ENCODE peak calls at places on chromosomes 7 and 10, in six cellular contexts. V is upper lobe of right lung, T is Panc1, Z is AG10803, K is stomach, E is nephron progenitor cell. Y is an unnamed sample.

GRCh38 chr10:131674130-131674529 is 226.7 kb upstream of the PPP2R2D start:
- DNase-seq in V (peak), T (no peak), Z (no peak), K (no peak), E (no peak), Y (no peak)

GRCh38 chr7:138008588-138009349 is 6.9 kb upstream of the CREB3L2 start:
- DNase-seq in V (no peak), T (peak), Z (peak), K (no peak), E (peak), Y (no peak)

GRCh38 chr7:158740013-158740656 is 35.5 kb upstream of the NCAPG2 start:
- DNase-seq in V (no peak), T (no peak), Z (peak), K (peak), E (no peak), Y (no peak)

GRCh38 chr10:74988787-74989574 is 122.5 kb upstream of the SAMD8 start:
- DNase-seq in V (no peak), T (no peak), Z (peak), K (no peak), E (no peak), Y (no peak)

GRCh38 chr10:21398549-21399345 is 126.7 kb downstream of the SKIDA1 start:
- DNase-seq in V (no peak), T (peak), Z (peak), K (no peak), E (no peak), Y (no peak)

GRCh38 chr10:16867990-16868389 is 50.8 kb upstream of the RSU1 start:
- DNase-seq in V (no peak), T (no peak), Z (no peak), K (no peak), E (no peak), Y (no peak)

GRCh38 chr7:70093496-70093895 is 495.2 kb downstream of the AUTS2 start:
- DNase-seq in V (no peak), T (no peak), Z (no peak), K (no peak), E (no peak), Y (no peak)

GRCh38 chr10:1570652-1571051 is 166.7 kb downstream of the ADARB2 start:
- DNase-seq in V (peak), T (no peak), Z (no peak), K (no peak), E (no peak), Y (peak)

GRCh38 chr10:86708068-86708782 is 39.9 kb downstream of the LDB3 start:
- DNase-seq in V (peak), T (no peak), Z (no peak), K (no peak), E (no peak), Y (no peak)

GRCh38 chr10:131027256-131027655 is 284.3 kb downstream of the TCERG1L start:
- DNase-seq in V (peak), T (no peak), Z (no peak), K (no peak), E (no peak), Y (no peak)

GRCh38 chr7:4856336-4857056 is 5.3 kb downstream of the PAPOLB start:
- DNase-seq in V (no peak), T (no peak), Z (no peak), K (no peak), E (no peak), Y (no peak)

GRCh38 chr10:79007843-79008319 is 60.9 kb upstream of the ZMIZ1 start:
- DNase-seq in V (no peak), T (no peak), Z (peak), K (no peak), E (no peak), Y (no peak)

GRCh38 chr7:74009719-74010118 is 18.3 kb upstream of the ELN start:
- DNase-seq in V (no peak), T (no peak), Z (no peak), K (no peak), E (no peak), Y (no peak)

GRCh38 chr7:2661602-2662272 is 26.3 kb upstream of the AMZ1 start:
- DNase-seq in V (no peak), T (no peak), Z (no peak), K (no peak), E (no peak), Y (peak)
- TF ChIP-seq CTCF in V (no peak), T (peak), Z (no peak), K (no peak), E (no peak), Y (no peak)

DNA sequence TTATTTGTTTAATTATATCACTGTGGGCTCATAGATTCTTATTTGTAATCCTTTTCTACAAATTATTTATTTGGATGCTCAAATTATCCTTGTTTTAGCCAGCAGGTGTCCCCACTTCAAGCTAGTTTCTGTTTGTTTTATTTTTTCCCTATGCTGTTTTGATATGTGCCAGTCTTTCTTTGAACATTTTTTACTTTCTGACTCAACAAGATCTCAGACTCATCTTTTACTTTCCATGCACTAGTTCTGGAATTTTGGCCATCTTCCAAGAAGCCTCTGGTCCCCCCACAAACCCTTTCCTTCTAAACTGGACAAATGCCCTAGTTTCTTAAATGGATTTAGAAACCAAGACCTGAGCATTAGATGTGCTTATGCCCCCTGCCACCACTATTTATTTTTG is 11.5 kb upstream of the MRPS16 start:
- DNase-seq in V (no peak), T (peak), Z (peak), K (no peak), E (no peak), Y (no peak)
- TF ChIP-seq CTCF in V (peak), T (peak), Z (peak), K (peak), E (peak), Y (peak)

GRCh38 chr7:113921363-113921762 is 2.6 kb upstream of the PPP1R3A start:
- DNase-seq in V (no peak), T (no peak), Z (no peak), K (no peak), E (no peak), Y (no peak)

GRCh38 chr7:113917840-113918239 is 969 bp downstream of the PPP1R3A start:
- DNase-seq in V (no peak), T (no peak), Z (no peak), K (no peak), E (no peak), Y (no peak)

GRCh38 chr7:113922049-113922448 is 3.2 kb upstream of the PPP1R3A start:
- DNase-seq in V (no peak), T (no peak), Z (no peak), K (no peak), E (no peak), Y (no peak)

GRCh38 chr7:113915991-113916390 is 2.8 kb downstream of the PPP1R3A start:
- DNase-seq in V (no peak), T (no peak), Z (peak), K (no peak), E (no peak), Y (no peak)

DNA sequence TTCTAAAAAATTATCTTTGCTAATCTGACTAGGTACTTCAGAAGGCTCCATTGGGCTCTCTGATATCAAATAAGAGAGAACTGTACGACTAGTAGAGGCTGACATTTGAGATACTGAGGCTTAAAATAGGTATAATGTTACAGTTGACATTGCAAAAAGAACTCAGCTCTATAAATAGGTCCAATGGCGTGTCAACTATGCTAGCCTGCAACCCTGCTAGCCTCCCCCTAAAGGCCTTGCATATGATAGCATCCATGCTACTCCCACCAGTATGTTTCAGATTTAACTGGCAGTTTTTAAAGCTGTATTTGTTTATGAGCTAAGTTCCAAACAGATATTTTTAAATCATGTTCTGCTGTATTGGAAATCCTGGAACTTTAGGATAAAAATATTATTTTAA is at the start of gene PPP1R3A:
- DNase-seq in V (no peak), T (no peak), Z (no peak), K (no peak), E (no peak), Y (no peak)
- TF ChIP-seq CTCF in V (no peak), T (no peak), Z (no peak), K (no peak), E (no peak), Y (no peak)

GRCh38 chr10:49323896-49324270 is 24.9 kb downstream of the C10orf71 start:
- DNase-seq in V (no peak), T (no peak), Z (no peak), K (peak), E (no peak), Y (no peak)

GRCh38 chr10:49325916-49326783 is 27.2 kb downstream of the C10orf71 start:
- DNase-seq in V (no peak), T (no peak), Z (no peak), K (peak), E (no peak), Y (no peak)

GRCh38 chr10:49325131-49325915 is 26.4 kb downstream of the C10orf71 start:
- DNase-seq in V (no peak), T (no peak), Z (no peak), K (peak), E (no peak), Y (no peak)

GRCh38 chr10:49323171-49323895 is 24.4 kb downstream of the C10orf71 start:
- DNase-seq in V (no peak), T (no peak), Z (no peak), K (peak), E (no peak), Y (no peak)

DNA sequence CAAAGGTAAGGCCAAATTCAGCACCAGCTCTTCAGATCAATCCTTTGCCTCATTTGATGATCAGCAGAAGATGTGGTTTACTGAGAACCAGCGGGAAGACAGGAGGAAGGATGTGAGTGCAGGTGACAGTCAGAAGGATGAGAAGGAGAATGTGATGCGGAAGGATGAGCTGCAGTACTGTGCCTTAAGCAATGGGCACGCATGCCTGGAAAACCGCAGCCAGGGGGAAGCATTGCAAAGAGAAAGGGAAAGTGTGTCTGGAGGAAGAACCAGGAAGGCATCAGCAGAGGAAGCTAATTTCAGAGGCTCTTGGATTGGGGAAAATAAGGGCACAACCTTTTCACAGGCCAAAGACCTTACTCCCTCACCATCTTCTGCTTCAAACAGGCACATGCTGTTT is 25.7 kb downstream of the C10orf71 start:
- DNase-seq in V (no peak), T (no peak), Z (no peak), K (peak), E (no peak), Y (no peak)
- TF ChIP-seq CTCF in V (no peak), T (no peak), Z (no peak), K (no peak), E (no peak), Y (no peak)

GRCh38 chr10:97534746-97535367 is 36.1 kb downstream of the UBTD1 start:
- DNase-seq in V (no peak), T (peak), Z (no peak), K (no peak), E (peak), Y (peak)
- TF ChIP-seq CTCF in V (peak), T (peak), Z (peak), K (peak), E (peak), Y (peak)

GRCh38 chr10:101889256-101890210 is 45.9 kb upstream of the KCNIP2 start:
- DNase-seq in V (peak), T (peak), Z (peak), K (peak), E (peak), Y (peak)
- TF ChIP-seq CTCF in V (peak), T (peak), Z (peak), K (peak), E (peak), Y (peak)